ENCODE peak calls at places on chromosomes 5 and 9, in four cellular contexts. R is AG09309, A is hepatic stellate cell, Y is progenitor cell of endocrine pancreas. M is an unnamed sample.
A peak's percentile ranks its signal among the peaks of the same experiment; 100 is the strongest.

GRCh38 chr5:71483355-71483754 is 27.9 kb downstream of the BDP1 start:
- DNase-seq in Y (no peak), A (peak; percentile 63), R (peak; percentile 13), M (no peak)

GRCh38 chr5:83450183-83450839 is 21.2 kb upstream of the VCAN start:
- DNase-seq in R (no peak), A (no peak), Y (no peak), M (peak; percentile 9)

GRCh38 chr5:61327761-61328753 is 4.0 kb upstream of the ZSWIM6 start:
- DNase-seq in A (peak; percentile 70), Y (no peak), R (no peak), M (no peak)

GRCh38 chr9:5178126-5178805 is 7.2 kb downstream of the INSL6 start:
- DNase-seq in Y (no peak), R (no peak), A (no peak), M (no peak)

GRCh38 chr5:155089649-155090048 is 76.1 kb downstream of the KIF4B start:
- DNase-seq in R (no peak), Y (no peak), A (no peak), M (no peak)

GRCh38 chr5:9069650-9070049 is 476.2 kb downstream of the SEMA5A start:
- DNase-seq in R (no peak), Y (no peak), A (no peak), M (no peak)

GRCh38 chr5:90193185-90193822 is 216.3 kb downstream of the CETN3 start:
- DNase-seq in R (no peak), A (no peak), Y (no peak), M (no peak)

GRCh38 chr5:143244990-143245389 is 158.5 kb downstream of the NR3C1 start:
- DNase-seq in Y (no peak), R (no peak), A (no peak), M (no peak)

GRCh38 chr9:133089271-133089671 is 27.5 kb downstream of the CEL start:
- DNase-seq in R (no peak), A (no peak), Y (no peak), M (no peak)

GRCh38 chr5:73862796-73863195 is 236.8 kb downstream of the ARHGEF28 start:
- DNase-seq in Y (no peak), A (no peak), R (no peak), M (no peak)

GRCh38 chr5:131196331-131196730 is 25.6 kb downstream of the LYRM7 start:
- DNase-seq in Y (no peak), A (no peak), R (peak; percentile 1), M (no peak)

GRCh38 chr5:76545184-76545583 is 78.0 kb downstream of the F2RL2 start:
- DNase-seq in A (no peak), Y (no peak), R (no peak), M (no peak)

GRCh38 chr5:73120222-73121108 is at the start of gene TMEM171:
- DNase-seq in R (no peak), Y (peak; percentile 61), A (peak; percentile 45), M (peak; percentile 57)

GRCh38 chr5:168039485-168040005 is 251.9 kb upstream of the WWC1 start:
- DNase-seq in R (no peak), Y (no peak), A (no peak), M (no peak)

GRCh38 chr5:760363-761205 is 23.9 kb downstream of the ZDHHC11B start:
- DNase-seq in R (no peak), Y (no peak), A (no peak), M (no peak)

GRCh38 chr5:132486318-132487094 is 4.1 kb downstream of the IRF1 start:
- DNase-seq in R (no peak), A (no peak), Y (no peak), M (no peak)

GRCh38 chr5:2887401-2888348 is 136.2 kb upstream of the IRX2 start:
- DNase-seq in A (no peak), Y (peak; percentile 3), R (no peak), M (no peak)

GRCh38 chr5:30279237-30279636 is 914.2 kb upstream of the CDH6 start:
- DNase-seq in R (no peak), A (no peak), Y (no peak), M (no peak)

GRCh38 chr5:51977014-51977413 is 593.8 kb downstream of the ISL1 start:
- DNase-seq in R (no peak), A (no peak), Y (no peak), M (no peak)

GRCh38 chr9:128911529-128912035 is 9.2 kb upstream of the PHYHD1 start:
- DNase-seq in A (peak; percentile 77), R (no peak), Y (no peak), M (no peak)

GRCh38 chr5:143161893-143162520 is 241.5 kb downstream of the NR3C1 start:
- DNase-seq in Y (no peak), A (no peak), R (peak; percentile 86), M (no peak)

GRCh38 chr9:126861707-126862460 is 1.4 kb downstream of the ZBTB34 start:
- DNase-seq in R (no peak), Y (no peak), A (no peak), M (no peak)

GRCh38 chr5:116492776-116493175 is 81.8 kb downstream of the SEMA6A start:
- DNase-seq in Y (no peak), R (no peak), A (no peak), M (no peak)

GRCh38 chr9:132873403-132873802 is 4.7 kb downstream of the AK8 start:
- DNase-seq in R (no peak), Y (no peak), A (no peak), M (no peak)

GRCh38 chr9:134215709-134216448 is 51.5 kb upstream of the RNU6ATAC start:
- DNase-seq in A (no peak), R (no peak), Y (no peak), M (no peak)

GRCh38 chr5:79225026-79225425 is 10.9 kb upstream of the JMY start:
- DNase-seq in Y (no peak), R (no peak), A (no peak), M (no peak)

GRCh38 chr5:135174315-135175096 is 140.5 kb upstream of the PITX1 start:
- DNase-seq in R (no peak), A (no peak), Y (no peak), M (no peak)

GRCh38 chr5:102955463-102955862 is 164.5 kb downstream of the GIN1 start:
- DNase-seq in Y (no peak), R (no peak), A (no peak), M (no peak)

GRCh38 chr5:167147879-167148278 is 1143.6 kb upstream of the WWC1 start:
- DNase-seq in Y (no peak), A (no peak), R (no peak), M (no peak)

GRCh38 chr5:151030377-151030776 is 10.0 kb downstream of the GPX3 start:
- DNase-seq in R (no peak), A (no peak), Y (no peak), M (no peak)

GRCh38 chr5:139849942-139850341 is 54.3 kb downstream of the PSD2 start:
- DNase-seq in Y (no peak), A (no peak), R (no peak), M (no peak)

GRCh38 chr5:177457239-177458121 is 10.9 kb downstream of the PRR7 start:
- DNase-seq in A (peak; percentile 99), Y (peak; percentile 72), R (peak; percentile 81), M (peak; percentile 96)

GRCh38 chr9:35696520-35697215 is 6.9 kb upstream of the TPM2 start:
- DNase-seq in R (no peak), A (peak; percentile 49), Y (peak; percentile 42), M (peak; percentile 76)

GRCh38 chr5:42648910-42649309 is 107.7 kb upstream of the CCDC152 start:
- DNase-seq in R (no peak), A (no peak), Y (no peak), M (no peak)

GRCh38 chr5:180467989-180468731 is 26.0 kb upstream of the CNOT6 start:
- DNase-seq in Y (no peak), A (no peak), R (no peak), M (no peak)

GRCh38 chr5:17238521-17239041 is 21.1 kb downstream of the BASP1 start:
- DNase-seq in Y (no peak), R (no peak), A (peak; percentile 43), M (no peak)

GRCh38 chr9:87180361-87180760 is 233.1 kb upstream of the GAS1 start:
- DNase-seq in A (no peak), R (no peak), Y (no peak), M (no peak)

M was measured in Caco-2.